ENCODE peak calls at places on chromosomes 12 and 14, in seven cellular contexts. N is RWPE1, S is brain microvascular endothelial cell, W is HFF-Myc, A is omental fat pad, P is epithelial cell of esophagus, K is transverse colon. B is an unnamed sample.

GRCh38 chr12:111393700-111394275 is 11.9 kb upstream of the SH2B3 start:
- DNase-seq in W (no peak), S (no peak), P (no peak), K (peak; percentile 38), N (peak; percentile 46), A (no peak), B (peak; percentile 95)

GRCh38 chr14:103679351-103679750 is 35.9 kb downstream of the XRCC3 start:
- DNase-seq in N (no peak), K (peak; percentile 51), A (no peak), S (peak; percentile 17), P (no peak), W (peak; percentile 10), B (peak; percentile 71)

GRCh38 chr14:81363746-81364400 is 36.3 kb downstream of the STON2 start:
- DNase-seq in N (peak; percentile 30), P (peak; percentile 69), K (no peak), S (no peak), A (no peak), W (peak; percentile 1), B (no peak)

GRCh38 chr12:12115531-12115930 is 44.8 kb downstream of the BCL2L14 start:
- DNase-seq in K (no peak), S (no peak), W (no peak), P (no peak), N (no peak), A (no peak), B (no peak)

GRCh38 chr12:131824450-131824849 is 3.7 kb upstream of the MMP17 start:
- DNase-seq in N (no peak), K (no peak), A (no peak), W (no peak), S (no peak), P (no peak), B (no peak)

GRCh38 chr12:20368653-20369163 is 371 bp downstream of the PDE3A start:
- DNase-seq in P (peak; percentile 10), A (no peak), N (no peak), K (peak; percentile 23), S (peak; percentile 45), W (no peak), B (no peak)

GRCh38 chr14:51014086-51014485 is 69.8 kb upstream of the PYGL start:
- DNase-seq in N (no peak), K (no peak), S (peak; percentile 34), A (no peak), W (peak; percentile 19), P (peak; percentile 43), B (no peak)

GRCh38 chr14:95504135-95505029 is 12.1 kb downstream of the SYNE3 start:
- DNase-seq in S (peak; percentile 56), A (no peak), W (no peak), N (no peak), P (no peak), K (no peak), B (no peak)

GRCh38 chr12:121784460-121784859 is 9.0 kb downstream of the RHOF start:
- DNase-seq in K (no peak), P (peak; percentile 96), W (peak; percentile 56), S (peak; percentile 72), N (peak; percentile 78), A (no peak), B (no peak)

GRCh38 chr14:105178868-105179140 is 2.3 kb downstream of the NUDT14 start:
- DNase-seq in A (no peak), W (no peak), K (no peak), N (no peak), S (no peak), P (no peak), B (no peak)

GRCh38 chr12:72632286-72632685 is 360.1 kb downstream of the TRHDE start:
- DNase-seq in A (no peak), S (no peak), K (no peak), N (no peak), W (no peak), P (no peak), B (no peak)

GRCh38 chr14:101585211-101585610 is 23.9 kb downstream of the DIO3 start:
- DNase-seq in P (no peak), K (no peak), W (no peak), A (peak; percentile 6), N (no peak), S (no peak), B (no peak)

GRCh38 chr12:109740694-109741245 is 27.1 kb downstream of the FAM222A start:
- DNase-seq in W (no peak), K (no peak), P (no peak), S (no peak), A (no peak), N (no peak), B (peak; percentile 19)

GRCh38 chr14:71320734-71321555 is 413.7 kb downstream of the PCNX1 start:
- DNase-seq in A (no peak), W (no peak), S (peak; percentile 37), K (peak; percentile 67), N (peak; percentile 61), P (peak; percentile 78), B (peak; percentile 53)

GRCh38 chr12:105852958-105853357 is 285.8 kb downstream of the NUAK1 start:
- DNase-seq in W (no peak), N (no peak), A (no peak), K (no peak), P (no peak), S (no peak), B (no peak)

DNA sequence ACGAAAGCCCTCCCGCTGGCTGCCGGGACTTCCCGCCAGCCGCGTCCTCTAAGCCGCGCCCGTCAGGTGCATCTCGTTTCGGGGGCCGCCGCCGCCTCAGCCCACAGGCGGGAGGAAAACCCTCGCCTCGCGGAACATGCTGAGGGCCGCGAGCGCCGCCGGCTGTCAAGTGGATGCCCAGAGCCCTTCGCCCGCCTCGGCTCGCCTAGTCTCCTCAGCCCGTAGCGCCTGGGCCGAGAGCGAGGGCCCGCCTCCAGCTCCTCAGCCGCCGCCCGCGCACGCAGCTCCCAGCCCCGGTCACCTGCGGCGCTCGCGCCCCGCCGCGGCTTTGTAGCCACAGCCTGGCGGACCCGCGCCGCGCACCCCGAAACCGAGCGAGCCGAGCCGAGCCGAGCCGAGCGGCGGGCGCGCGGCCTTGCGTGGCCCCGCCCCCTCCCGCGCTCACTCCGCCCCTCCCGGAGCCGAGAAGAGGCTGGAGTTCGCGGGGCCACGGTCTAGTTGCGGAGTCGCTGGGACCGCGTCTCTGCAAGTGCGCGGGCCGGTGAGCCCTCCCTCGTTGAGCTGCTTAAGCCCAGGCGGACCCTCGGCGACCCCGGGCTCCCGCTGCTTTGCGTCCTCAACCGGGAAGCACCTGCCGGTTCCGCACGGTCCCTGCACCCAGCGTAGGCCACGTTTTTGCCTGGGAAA is at the start of gene EML5:
- DNase-seq in N (peak; percentile 69), S (peak; percentile 45), K (peak; percentile 89), W (peak; percentile 10), P (peak; percentile 84), A (peak; percentile 46), B (peak; percentile 76)
- TF ChIP-seq CTCF in N (peak; percentile 60), S (peak; percentile 60), K (peak; percentile 45), W (peak; percentile 12), P (peak; percentile 47), A (no peak), B (peak; percentile 21)

DNA sequence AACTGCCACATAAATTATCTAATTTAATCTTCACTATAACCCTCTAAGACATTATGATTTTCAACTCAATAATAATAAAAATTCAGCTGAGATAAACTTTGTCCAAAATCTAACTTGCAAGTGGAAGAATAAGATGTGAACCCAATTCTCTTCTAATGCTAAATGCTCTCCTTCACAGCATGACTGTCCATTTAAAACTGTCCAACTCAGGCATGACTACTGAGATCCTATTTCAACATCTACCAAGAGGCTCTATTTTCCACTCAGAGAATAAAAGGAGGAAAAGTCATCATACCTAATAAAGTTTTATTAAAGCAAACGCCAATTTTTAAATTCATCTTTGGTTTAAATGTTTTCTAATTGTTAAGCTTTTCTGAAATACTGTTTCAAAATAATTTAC is 183.6 kb downstream of the MED13L start:
- DNase-seq in W (no peak), P (no peak), A (no peak), N (no peak), K (no peak), S (no peak), B (no peak)
- TF ChIP-seq CTCF in W (no peak), P (no peak), A (no peak), N (no peak), K (no peak), S (no peak), B (no peak)

DNA sequence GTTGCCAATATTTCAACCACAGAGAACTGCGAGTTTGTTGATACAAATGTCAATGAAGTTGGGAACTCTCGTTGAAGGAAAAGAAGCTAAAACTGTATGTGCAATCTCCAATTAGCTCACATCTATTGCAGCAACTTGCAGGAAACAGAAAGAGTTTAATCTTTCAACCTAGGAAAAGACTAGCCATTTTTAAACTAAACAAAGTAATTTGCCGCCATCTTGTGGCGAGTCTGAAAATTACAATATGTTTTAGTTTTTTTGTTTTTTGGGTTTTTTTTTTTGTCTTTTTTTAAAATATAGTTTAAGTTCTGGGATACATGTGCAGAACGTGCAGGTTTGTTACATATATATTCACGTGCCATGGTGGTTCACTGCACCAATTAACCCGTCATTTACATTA is 131.2 kb upstream of the FOXG1 start:
- DNase-seq in N (no peak), S (no peak), W (peak; percentile 2), K (no peak), A (no peak), P (peak; percentile 47), B (no peak)
- TF ChIP-seq CTCF in N (peak; percentile 48), S (peak; percentile 41), W (peak; percentile 15), K (peak; percentile 57), A (no peak), P (peak; percentile 31), B (peak; percentile 70)

GRCh38 chr14:65959563-65960024 is 526.6 kb upstream of the CCDC196 start:
- DNase-seq in P (no peak), S (no peak), N (no peak), K (no peak), A (no peak), W (no peak), B (no peak)

GRCh38 chr14:65961004-65961403 is 525.2 kb upstream of the CCDC196 start:
- DNase-seq in W (no peak), N (no peak), S (peak; percentile 3), P (peak; percentile 56), K (peak; percentile 68), A (no peak), B (no peak)

GRCh38 chr14:65957631-65958205 is 528.5 kb upstream of the CCDC196 start:
- DNase-seq in W (no peak), N (no peak), K (no peak), S (no peak), P (no peak), A (no peak), B (no peak)

GRCh38 chr14:65954915-65955314 is 531.3 kb upstream of the CCDC196 start:
- DNase-seq in P (no peak), N (no peak), S (no peak), W (no peak), K (no peak), A (no peak), B (no peak)

DNA sequence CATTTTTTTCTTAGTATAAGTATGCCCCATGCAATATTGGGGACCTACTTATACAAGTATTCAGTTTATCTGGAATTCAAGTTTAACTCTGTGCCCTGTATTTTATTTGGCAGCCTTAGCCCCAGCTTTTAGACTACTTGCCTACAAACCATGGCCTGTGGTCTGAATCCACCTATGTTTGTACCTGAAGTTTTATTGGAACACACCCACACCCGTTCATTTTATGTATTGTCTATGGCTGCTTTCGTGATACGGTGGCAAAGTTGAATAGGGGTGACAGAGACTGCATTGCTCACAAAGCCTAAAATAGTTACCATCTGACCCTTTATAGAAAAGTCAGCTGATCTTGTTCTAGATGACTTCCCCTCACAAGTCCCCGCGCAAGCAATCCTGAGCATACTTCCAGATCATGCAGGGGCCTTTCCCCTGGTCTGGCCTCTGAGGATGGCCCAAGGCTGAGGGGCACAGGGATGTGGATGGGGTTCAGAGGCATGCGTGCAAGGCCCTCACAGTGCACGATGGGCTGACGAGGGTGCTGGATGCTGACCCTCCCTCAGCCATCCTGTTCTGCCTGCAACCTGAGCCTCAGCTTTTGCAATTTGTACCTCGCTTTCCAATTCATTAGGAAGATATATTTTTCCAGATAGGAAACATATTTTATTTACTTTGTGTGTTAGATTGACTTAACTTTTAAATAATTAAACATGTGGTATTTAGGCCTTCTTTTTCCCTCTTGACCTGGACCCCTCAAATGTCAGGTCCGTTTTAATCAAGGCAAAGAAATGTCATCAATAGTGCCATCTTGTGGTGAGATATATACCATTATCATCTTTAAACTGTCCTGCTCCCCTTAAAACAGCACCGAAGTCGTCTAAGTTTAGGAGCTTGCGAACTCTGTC is 527.3 kb upstream of the CCDC196 start:
- DNase-seq in N (peak; percentile 26), A (no peak), W (no peak), S (no peak), K (no peak), P (peak; percentile 30), B (no peak)
- TF ChIP-seq CTCF in N (peak; percentile 47), A (no peak), W (peak; percentile 33), S (peak; percentile 28), K (peak; percentile 51), P (peak; percentile 30), B (peak; percentile 63)

B was measured in CD14-positive monocyte.